ENCODE peak calls at places on chromosomes 6 and 20, in nine cellular contexts. One of them, this sample, is unnamed.

GRCh38 chr6:25384234-25384633 is 105.1 kb downstream of the CARMIL1 start:
- DNase-seq in GM12892: no peak
- DNase-seq in ELR: no peak
- DNase-seq in hippocampal formation: no peak
- DNase-seq in AG20443: no peak
- DNase-seq in NCI-H187 treated with DMSO at 0.1 percent for 48 hours: no peak
- DNase-seq in esophagus muscularis mucosa: no peak
- DNase-seq in globus pallidus: no peak
- DNase-seq in adrenal gland: no peak
- DNase-seq in this sample: no peak

GRCh38 chr6:81998432-81998831 is 246.0 kb upstream of the TENT5A start:
- DNase-seq in GM12892: no peak
- DNase-seq in AG20443: peak
- DNase-seq in adrenal gland: no peak
- DNase-seq in ELR: peak
- DNase-seq in esophagus muscularis mucosa: no peak
- DNase-seq in hippocampal formation: no peak
- DNase-seq in NCI-H187 treated with DMSO at 0.1 percent for 48 hours: no peak
- DNase-seq in globus pallidus: no peak
- DNase-seq in this sample: no peak

GRCh38 chr6:68196645-68197044 is 438.4 kb upstream of the ADGRB3 start:
- DNase-seq in adrenal gland: no peak
- DNase-seq in NCI-H187 treated with DMSO at 0.1 percent for 48 hours: no peak
- DNase-seq in hippocampal formation: no peak
- DNase-seq in ELR: peak
- DNase-seq in AG20443: no peak
- DNase-seq in globus pallidus: no peak
- DNase-seq in GM12892: no peak
- DNase-seq in esophagus muscularis mucosa: no peak
- DNase-seq in this sample: no peak

GRCh38 chr6:83055366-83055964 is 10.2 kb downstream of the UBE3D start:
- DNase-seq in hippocampal formation: peak
- DNase-seq in NCI-H187 treated with DMSO at 0.1 percent for 48 hours: no peak
- DNase-seq in AG20443: peak
- DNase-seq in GM12892: no peak
- DNase-seq in esophagus muscularis mucosa: no peak
- DNase-seq in ELR: peak
- DNase-seq in globus pallidus: peak
- DNase-seq in adrenal gland: peak
- DNase-seq in this sample: peak

GRCh38 chr6:90896165-90896549 is 309.3 kb upstream of the MAP3K7 start:
- DNase-seq in esophagus muscularis mucosa: no peak
- DNase-seq in AG20443: no peak
- DNase-seq in globus pallidus: no peak
- DNase-seq in NCI-H187 treated with DMSO at 0.1 percent for 48 hours: no peak
- DNase-seq in ELR: no peak
- DNase-seq in hippocampal formation: no peak
- DNase-seq in adrenal gland: no peak
- DNase-seq in GM12892: no peak
- DNase-seq in this sample: no peak

GRCh38 chr6:88763160-88763559 is 200.3 kb downstream of the RNGTT start:
- DNase-seq in hippocampal formation: no peak
- DNase-seq in globus pallidus: no peak
- DNase-seq in NCI-H187 treated with DMSO at 0.1 percent for 48 hours: no peak
- DNase-seq in AG20443: no peak
- DNase-seq in GM12892: no peak
- DNase-seq in adrenal gland: no peak
- DNase-seq in esophagus muscularis mucosa: no peak
- DNase-seq in ELR: peak
- DNase-seq in this sample: no peak

GRCh38 chr6:108360919-108361311 is 66.1 kb downstream of the AFG1L start:
- DNase-seq in hippocampal formation: no peak
- DNase-seq in GM12892: no peak
- DNase-seq in esophagus muscularis mucosa: no peak
- DNase-seq in adrenal gland: no peak
- DNase-seq in globus pallidus: no peak
- DNase-seq in NCI-H187 treated with DMSO at 0.1 percent for 48 hours: no peak
- DNase-seq in AG20443: no peak
- DNase-seq in ELR: no peak
- DNase-seq in this sample: no peak

GRCh38 chr6:121430514-121431460 is 4.7 kb upstream of the GJA1 start:
- DNase-seq in globus pallidus: no peak
- DNase-seq in hippocampal formation: peak
- DNase-seq in esophagus muscularis mucosa: no peak
- DNase-seq in NCI-H187 treated with DMSO at 0.1 percent for 48 hours: no peak
- DNase-seq in adrenal gland: no peak
- DNase-seq in AG20443: peak
- DNase-seq in GM12892: no peak
- DNase-seq in ELR: peak
- DNase-seq in this sample: no peak

GRCh38 chr20:25136643-25137559 is 55.0 kb upstream of the VSX1 start:
- DNase-seq in GM12892: no peak
- DNase-seq in esophagus muscularis mucosa: no peak
- DNase-seq in NCI-H187 treated with DMSO at 0.1 percent for 48 hours: no peak
- DNase-seq in adrenal gland: no peak
- DNase-seq in hippocampal formation: peak
- DNase-seq in AG20443: peak
- DNase-seq in globus pallidus: peak
- DNase-seq in ELR: peak
- DNase-seq in this sample: peak

GRCh38 chr6:160462551-160463109 is 114.5 kb downstream of the SLC22A3 start:
- DNase-seq in ELR: peak
- DNase-seq in hippocampal formation: no peak
- DNase-seq in esophagus muscularis mucosa: peak
- DNase-seq in GM12892: peak
- DNase-seq in adrenal gland: no peak
- DNase-seq in AG20443: peak
- DNase-seq in globus pallidus: no peak
- DNase-seq in NCI-H187 treated with DMSO at 0.1 percent for 48 hours: no peak
- DNase-seq in this sample: no peak

GRCh38 chr6:148617522-148617921 is 129.3 kb upstream of the UST start:
- DNase-seq in GM12892: no peak
- DNase-seq in ELR: peak
- DNase-seq in esophagus muscularis mucosa: no peak
- DNase-seq in NCI-H187 treated with DMSO at 0.1 percent for 48 hours: no peak
- DNase-seq in globus pallidus: no peak
- DNase-seq in hippocampal formation: no peak
- DNase-seq in adrenal gland: no peak
- DNase-seq in AG20443: peak
- DNase-seq in this sample: no peak

GRCh38 chr6:139764498-139764986 is 390.1 kb upstream of the CITED2 start:
- DNase-seq in esophagus muscularis mucosa: no peak
- DNase-seq in AG20443: peak
- DNase-seq in globus pallidus: peak
- DNase-seq in hippocampal formation: peak
- DNase-seq in ELR: peak
- DNase-seq in adrenal gland: peak
- DNase-seq in GM12892: no peak
- DNase-seq in NCI-H187 treated with DMSO at 0.1 percent for 48 hours: no peak
- DNase-seq in this sample: no peak

GRCh38 chr6:91042656-91043055 is 455.8 kb upstream of the MAP3K7 start:
- DNase-seq in GM12892: no peak
- DNase-seq in adrenal gland: no peak
- DNase-seq in esophagus muscularis mucosa: no peak
- DNase-seq in NCI-H187 treated with DMSO at 0.1 percent for 48 hours: no peak
- DNase-seq in globus pallidus: no peak
- DNase-seq in hippocampal formation: no peak
- DNase-seq in ELR: no peak
- DNase-seq in AG20443: no peak
- DNase-seq in this sample: no peak

GRCh38 chr6:938271-939046 is 245.5 kb upstream of the EXOC2 start:
- DNase-seq in AG20443: no peak
- DNase-seq in hippocampal formation: no peak
- DNase-seq in esophagus muscularis mucosa: peak
- DNase-seq in globus pallidus: no peak
- DNase-seq in NCI-H187 treated with DMSO at 0.1 percent for 48 hours: no peak
- DNase-seq in adrenal gland: no peak
- DNase-seq in GM12892: no peak
- DNase-seq in ELR: no peak
- DNase-seq in this sample: no peak

GRCh38 chr6:27791182-27791939 is 120.8 kb downstream of the OR2B2 start:
- DNase-seq in globus pallidus: peak
- DNase-seq in esophagus muscularis mucosa: no peak
- DNase-seq in AG20443: peak
- DNase-seq in hippocampal formation: peak
- DNase-seq in ELR: peak
- DNase-seq in NCI-H187 treated with DMSO at 0.1 percent for 48 hours: no peak
- DNase-seq in adrenal gland: peak
- DNase-seq in GM12892: no peak
- DNase-seq in this sample: peak

GRCh38 chr20:4130404-4131189 is 115.2 kb upstream of the RNF24 start:
- DNase-seq in hippocampal formation: no peak
- DNase-seq in AG20443: peak
- DNase-seq in adrenal gland: no peak
- DNase-seq in ELR: peak
- DNase-seq in NCI-H187 treated with DMSO at 0.1 percent for 48 hours: no peak
- DNase-seq in globus pallidus: no peak
- DNase-seq in GM12892: no peak
- DNase-seq in esophagus muscularis mucosa: no peak
- DNase-seq in this sample: no peak

GRCh38 chr6:20838113-20838512 is 303.9 kb downstream of the CDKAL1 start:
- DNase-seq in adrenal gland: no peak
- DNase-seq in AG20443: no peak
- DNase-seq in globus pallidus: no peak
- DNase-seq in esophagus muscularis mucosa: no peak
- DNase-seq in NCI-H187 treated with DMSO at 0.1 percent for 48 hours: no peak
- DNase-seq in hippocampal formation: no peak
- DNase-seq in GM12892: no peak
- DNase-seq in ELR: no peak
- DNase-seq in this sample: no peak

GRCh38 chr20:52275243-52275817 is 83.8 kb upstream of the ZFP64 start:
- DNase-seq in hippocampal formation: no peak
- DNase-seq in AG20443: no peak
- DNase-seq in ELR: no peak
- DNase-seq in adrenal gland: no peak
- DNase-seq in globus pallidus: peak
- DNase-seq in NCI-H187 treated with DMSO at 0.1 percent for 48 hours: no peak
- DNase-seq in GM12892: no peak
- DNase-seq in esophagus muscularis mucosa: no peak
- DNase-seq in this sample: no peak

This sample was measured in lung.